ENCODE peak calls at places on chromosomes 3 and 15, in nine cellular contexts. S is NCI-H1436; D is neural progenitor cell; F is effector CD4-positive, alpha-beta T cell; E is A673; J is activated naive CD4-positive, alpha-beta T cell treated with anti-CD3 and anti-CD28 coated beads, Interleukin-2, amount 50 U/mL, for 72 hours; L is NCI-H2081; X is kidney tubule cell; B is endothelial cell. V is an unnamed sample.
A peak's percentile ranks its signal among the peaks of the same experiment; 100 is the strongest.

GRCh38 chr15:101406014-101406413 is 83.5 kb downstream of the PCSK6 start:
- DNase-seq in S (no peak), D (no peak), F (no peak), E (no peak), J (no peak), L (no peak), X (no peak), B (no peak), V (peak; percentile 30)

GRCh38 chr15:69887553-69887952 is 210.2 kb downstream of the TLE3 start:
- DNase-seq in S (no peak), D (no peak), F (no peak), E (no peak), J (no peak), L (no peak), X (no peak), B (no peak), V (no peak)

GRCh38 chr15:60582370-60583036 is 103.6 kb upstream of the ICE2 start:
- DNase-seq in S (no peak), D (no peak), F (peak; percentile 58), E (no peak), J (no peak), L (no peak), X (peak; percentile 10), B (no peak), V (no peak)

GRCh38 chr3:15660055-15660940 is 58.8 kb downstream of the BTD start:
- DNase-seq in S (no peak), D (no peak), F (no peak), E (no peak), J (no peak), L (no peak), X (no peak), B (no peak), V (no peak)

GRCh38 chr3:58175429-58176184 is 35.2 kb downstream of the DNASE1L3 start:
- DNase-seq in S (no peak), D (peak; percentile 33), F (no peak), E (no peak), J (no peak), L (no peak), X (peak; percentile 63), B (no peak), V (peak; percentile 49)

GRCh38 chr3:13839253-13839652 is 40.6 kb downstream of the WNT7A start:
- DNase-seq in S (no peak), D (no peak), F (no peak), E (no peak), J (no peak), L (no peak), X (peak; percentile 71), B (no peak), V (no peak)

GRCh38 chr3:5188419-5189405 is 1.2 kb downstream of the EDEM1 start:
- DNase-seq in S (no peak), D (peak; percentile 36), F (peak; percentile 50), E (peak; percentile 63), J (peak; percentile 49), L (no peak), X (peak; percentile 44), B (peak; percentile 11), V (peak; percentile 57)

GRCh38 chr15:77032052-77032646 is 37.2 kb downstream of the PSTPIP1 start:
- DNase-seq in S (no peak), D (no peak), F (no peak), E (no peak), J (no peak), L (no peak), X (no peak), B (peak; percentile 4), V (no peak)

GRCh38 chr3:118472586-118472985 is 562.1 kb downstream of the IGSF11 start:
- DNase-seq in S (no peak), D (no peak), F (no peak), E (no peak), J (no peak), L (no peak), X (no peak), B (no peak), V (no peak)

GRCh38 chr3:127431066-127431465 is 143.2 kb upstream of the PRR20G start:
- DNase-seq in S (no peak), D (no peak), F (no peak), E (peak; percentile 26), J (no peak), L (no peak), X (no peak), B (no peak), V (no peak)

GRCh38 chr3:25962255-25962654 is 172.4 kb downstream of the OXSM start:
- DNase-seq in S (no peak), D (peak; percentile 47), F (no peak), E (no peak), J (no peak), L (no peak), X (peak; percentile 39), B (no peak), V (peak; percentile 42)

GRCh38 chr3:142888099-142888483 is 792 bp downstream of the PCOLCE2 start:
- DNase-seq in S (peak; percentile 43), D (no peak), F (no peak), E (peak; percentile 72), J (peak; percentile 11), L (peak; percentile 53), X (peak; percentile 48), B (peak; percentile 26), V (peak; percentile 80)

GRCh38 chr3:118501152-118501551 is 533.5 kb downstream of the IGSF11 start:
- DNase-seq in S (peak; percentile 35), D (peak; percentile 45), F (no peak), E (peak; percentile 22), J (no peak), L (peak; percentile 34), X (peak; percentile 2), B (peak; percentile 15), V (peak; percentile 33)

GRCh38 chr15:77456746-77457618 is 36.3 kb downstream of the HMG20A start:
- DNase-seq in S (peak; percentile 40), D (no peak), F (no peak), E (no peak), J (no peak), L (no peak), X (peak; percentile 68), B (no peak), V (no peak)

GRCh38 chr15:61910839-61911369 is 149.3 kb downstream of the VPS13C start:
- DNase-seq in S (no peak), D (no peak), F (no peak), E (no peak), J (no peak), L (no peak), X (no peak), B (no peak), V (no peak)

GRCh38 chr3:101548527-101549105 is 13.1 kb upstream of the TRMT10C start:
- DNase-seq in S (no peak), D (no peak), F (no peak), E (no peak), J (no peak), L (no peak), X (no peak), B (no peak), V (no peak)

GRCh38 chr15:38128389-38128788 is 124.2 kb upstream of the SPRED1 start:
- DNase-seq in S (no peak), D (no peak), F (no peak), E (no peak), J (no peak), L (no peak), X (peak; percentile 54), B (no peak), V (no peak)

GRCh38 chr3:72821170-72821781 is 27.0 kb downstream of the SHQ1 start:
- DNase-seq in S (no peak), D (no peak), F (no peak), E (peak; percentile 91), J (peak; percentile 20), L (peak; percentile 31), X (peak; percentile 68), B (no peak), V (no peak)

GRCh38 chr3:185784317-185784716 is 40.5 kb downstream of the IGF2BP2 start:
- DNase-seq in S (no peak), D (no peak), F (no peak), E (no peak), J (no peak), L (no peak), X (no peak), B (no peak), V (peak; percentile 63)

GRCh38 chr15:82062479-82062878 is 16.7 kb upstream of the MEX3B start:
- DNase-seq in S (no peak), D (no peak), F (no peak), E (no peak), J (no peak), L (no peak), X (no peak), B (no peak), V (no peak)

GRCh38 chr3:169278667-169279066 is 384.8 kb downstream of the MECOM start:
- DNase-seq in S (no peak), D (no peak), F (no peak), E (no peak), J (no peak), L (no peak), X (peak; percentile 82), B (no peak), V (no peak)

GRCh38 chr3:181252626-181253025 is 263.1 kb upstream of the DNAJC19 start:
- DNase-seq in S (peak; percentile 71), D (no peak), F (no peak), E (peak; percentile 46), J (no peak), L (peak; percentile 90), X (no peak), B (no peak), V (peak; percentile 8)

GRCh38 chr15:69600556-69601085 is 148.0 kb downstream of the RPLP1 start:
- DNase-seq in S (no peak), D (no peak), F (no peak), E (no peak), J (no peak), L (no peak), X (no peak), B (no peak), V (no peak)

GRCh38 chr3:172224560-172225214 is 185.3 kb downstream of the FNDC3B start:
- DNase-seq in S (no peak), D (no peak), F (no peak), E (no peak), J (no peak), L (peak; percentile 9), X (no peak), B (no peak), V (no peak)

GRCh38 chr15:71195242-71195641 is 80.0 kb downstream of the THSD4 start:
- DNase-seq in S (no peak), D (peak; percentile 37), F (no peak), E (peak; percentile 40), J (no peak), L (no peak), X (peak; percentile 8), B (no peak), V (peak; percentile 69)

GRCh38 chr3:67044955-67045354 is 46.8 kb downstream of the KBTBD8 start:
- DNase-seq in S (no peak), D (peak; percentile 28), F (no peak), E (no peak), J (no peak), L (no peak), X (no peak), B (no peak), V (no peak)

GRCh38 chr3:160226026-160226739 is 961 bp downstream of the C3orf80 start:
- DNase-seq in S (peak; percentile 7), D (peak; percentile 74), F (no peak), E (no peak), J (peak; percentile 6), L (no peak), X (no peak), B (peak; percentile 36), V (peak; percentile 42)

GRCh38 chr3:47542614-47543173 is 29.2 kb upstream of the ELP6 start:
- DNase-seq in S (no peak), D (no peak), F (no peak), E (peak; percentile 13), J (no peak), L (no peak), X (no peak), B (no peak), V (no peak)

GRCh38 chr3:66991478-66991877 is 6.6 kb upstream of the KBTBD8 start:
- DNase-seq in S (no peak), D (no peak), F (no peak), E (no peak), J (no peak), L (no peak), X (peak; percentile 56), B (no peak), V (no peak)

GRCh38 chr3:189041482-189042090 is 130.2 kb upstream of the TPRG1 start:
- DNase-seq in S (peak; percentile 86), D (peak; percentile 77), F (peak; percentile 60), E (peak; percentile 70), J (peak; percentile 75), L (peak; percentile 64), X (peak; percentile 72), B (peak; percentile 54), V (peak; percentile 67)

GRCh38 chr3:120767106-120767505 is 24.6 kb downstream of the GTF2E1 start:
- DNase-seq in S (no peak), D (no peak), F (no peak), E (no peak), J (no peak), L (no peak), X (no peak), B (no peak), V (no peak)

V was measured in ELF-1.